ENCODE peak calls at places on chromosomes 6 and 20, in ten cellular contexts. E is cardiac muscle cell, A is psoas muscle, Q is mesenchymal stem cell, I is IMR-90, U is colonic mucosa, X is pancreas, W is adipocyte, F is neural progenitor cell, H is MM.1S. Y is an unnamed sample. For H3K4me1, the result is how much of the 10 kb centered on the place peaks cover.

GRCh38 chr6:29763491-29764289 is 40.5 kb downstream of the HLA-F start:
- DNase-seq in E (peak), A (no peak), Q (no peak), I (peak), U (peak), X (no peak), W (peak), F (no peak), H (no peak), Y (peak)

GRCh38 chr6:51857134-51857533 is 230.3 kb downstream of the PKHD1 start:
- DNase-seq in E (no peak), A (no peak), Q (no peak), I (no peak), U (no peak), X (no peak), W (no peak), F (no peak), H (no peak), Y (no peak)

GRCh38 chr20:25225642-25226432 is 22.0 kb upstream of the PYGB start:
- DNase-seq in E (no peak), A (no peak), Q (no peak), I (no peak), U (no peak), X (no peak), W (no peak), F (no peak), H (no peak), Y (no peak)

GRCh38 chr6:137271245-137272183 is 52.3 kb upstream of the IFNGR1 start:
- DNase-seq in E (peak), A (no peak), Q (peak), I (peak), U (no peak), X (no peak), W (peak), F (peak), H (peak), Y (peak)

GRCh38 chr6:149059557-149059956 is 258.0 kb upstream of the TAB2 start:
- DNase-seq in E (no peak), A (no peak), Q (no peak), I (peak), U (no peak), X (no peak), W (no peak), F (no peak), H (no peak), Y (peak)

GRCh38 chr20:56343861-56344381 is 14.9 kb upstream of the FAM210B start:
- DNase-seq in E (peak), A (no peak), Q (peak), I (peak), U (no peak), X (peak), W (peak), F (peak), H (peak), Y (peak)

GRCh38 chr6:11772109-11772830 is 6.3 kb downstream of the ADTRP start:
- DNase-seq in E (peak), A (no peak), Q (peak), I (peak), U (no peak), X (no peak), W (peak), F (no peak), H (no peak), Y (peak)

GRCh38 chr6:91149914-91150674 is 563.2 kb upstream of the MAP3K7 start:
- DNase-seq in E (peak), A (no peak), Q (peak), I (no peak), U (no peak), X (no peak), W (no peak), F (no peak), H (no peak), Y (peak)

GRCh38 chr6:111478749-111479148 is 4.3 kb downstream of the REV3L start:
- DNase-seq in E (peak), A (no peak), Q (peak), I (peak), U (no peak), X (no peak), W (peak), F (peak), H (peak), Y (peak)

GRCh38 chr6:17466707-17467106 is 73.3 kb downstream of the CAP2 start:
- DNase-seq in E (no peak), A (no peak), Q (no peak), I (peak), U (no peak), X (no peak), W (no peak), F (no peak), H (no peak), Y (peak)

GRCh38 chr6:122969999-122970398 is 26.0 kb upstream of the CLVS2 start:
- DNase-seq in E (no peak), A (no peak), Q (no peak), I (no peak), U (no peak), X (no peak), W (no peak), F (peak), H (no peak), Y (no peak)

GRCh38 chr6:8429821-8430220 is 5.5 kb downstream of the SLC35B3 start:
- DNase-seq in E (no peak), A (no peak), Q (no peak), I (no peak), U (no peak), X (no peak), W (no peak), F (no peak), H (no peak), Y (no peak)

GRCh38 chr20:24816907-24817306 is 132.2 kb upstream of the CST7 start:
- DNase-seq in E (no peak), A (no peak), Q (no peak), I (no peak), U (no peak), X (no peak), W (no peak), F (no peak), H (no peak), Y (no peak)

GRCh38 chr20:1401431-1401907 is 8.6 kb upstream of the FKBP1A start:
- DNase-seq in E (no peak), A (no peak), Q (no peak), I (no peak), U (no peak), X (no peak), W (no peak), F (no peak), H (no peak), Y (no peak)

GRCh38 chr20:1396264-1396663 is 3.4 kb upstream of the FKBP1A start:
- DNase-seq in E (no peak), A (no peak), Q (no peak), I (no peak), U (no peak), X (no peak), W (no peak), F (no peak), H (no peak), Y (no peak)

GRCh38 chr20:1396702-1397101 is 3.8 kb upstream of the FKBP1A start:
- DNase-seq in E (no peak), A (no peak), Q (no peak), I (no peak), U (no peak), X (no peak), W (no peak), F (no peak), H (no peak), Y (no peak)

GRCh38 chr20:1393507-1393882 is 641 bp upstream of the FKBP1A start:
- DNase-seq in E (no peak), A (no peak), Q (no peak), I (no peak), U (no peak), X (no peak), W (no peak), F (no peak), H (no peak), Y (no peak)

DNA sequence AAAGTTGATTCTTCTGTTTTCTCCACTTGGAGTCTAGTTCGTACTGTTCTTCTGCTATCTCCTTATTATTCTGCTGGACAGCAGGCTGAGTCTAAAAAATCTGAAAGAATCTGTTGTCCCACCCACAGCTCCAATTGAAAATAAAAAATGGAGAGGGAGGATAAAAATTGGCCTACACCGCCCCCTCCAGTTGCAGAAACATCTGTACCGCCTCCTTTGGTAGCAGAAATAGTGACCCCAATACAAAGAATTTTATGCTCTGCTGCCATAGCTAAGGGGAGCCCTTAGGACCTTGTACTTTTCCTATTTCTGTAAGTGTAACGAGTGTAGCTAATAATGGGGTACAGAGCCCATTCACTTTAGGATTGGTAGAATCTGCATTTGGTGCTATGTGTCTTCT is 4.9 kb upstream of the FKBP1A start:
- DNase-seq in E (peak), A (no peak), Q (no peak), I (peak), U (no peak), X (no peak), W (no peak), F (no peak), H (no peak), Y (no peak)
- H3K4me3 ChIP-seq in E (no peak), A (no peak), Q (no peak), I (no peak), U (no peak), X (no peak), W (no peak), F (no peak), H (no peak), Y (no peak)

GRCh38 chr6:168365422-168366165 is 46.0 kb upstream of the DACT2 start:
- DNase-seq in E (no peak), A (no peak), Q (no peak), I (no peak), U (no peak), X (no peak), W (no peak), F (no peak), H (no peak), Y (no peak)

GRCh38 chr6:168362276-168362990 is 42.9 kb upstream of the DACT2 start:
- DNase-seq in E (no peak), A (peak), Q (no peak), I (no peak), U (no peak), X (no peak), W (no peak), F (no peak), H (no peak), Y (no peak)

GRCh38 chr6:168364793-168365421 is 45.3 kb upstream of the DACT2 start:
- DNase-seq in E (no peak), A (no peak), Q (no peak), I (no peak), U (no peak), X (no peak), W (no peak), F (no peak), H (no peak), Y (no peak)

GRCh38 chr6:168363302-168363701 is 43.7 kb upstream of the DACT2 start:
- DNase-seq in E (no peak), A (no peak), Q (no peak), I (no peak), U (no peak), X (no peak), W (no peak), F (no peak), H (no peak), Y (no peak)

DNA sequence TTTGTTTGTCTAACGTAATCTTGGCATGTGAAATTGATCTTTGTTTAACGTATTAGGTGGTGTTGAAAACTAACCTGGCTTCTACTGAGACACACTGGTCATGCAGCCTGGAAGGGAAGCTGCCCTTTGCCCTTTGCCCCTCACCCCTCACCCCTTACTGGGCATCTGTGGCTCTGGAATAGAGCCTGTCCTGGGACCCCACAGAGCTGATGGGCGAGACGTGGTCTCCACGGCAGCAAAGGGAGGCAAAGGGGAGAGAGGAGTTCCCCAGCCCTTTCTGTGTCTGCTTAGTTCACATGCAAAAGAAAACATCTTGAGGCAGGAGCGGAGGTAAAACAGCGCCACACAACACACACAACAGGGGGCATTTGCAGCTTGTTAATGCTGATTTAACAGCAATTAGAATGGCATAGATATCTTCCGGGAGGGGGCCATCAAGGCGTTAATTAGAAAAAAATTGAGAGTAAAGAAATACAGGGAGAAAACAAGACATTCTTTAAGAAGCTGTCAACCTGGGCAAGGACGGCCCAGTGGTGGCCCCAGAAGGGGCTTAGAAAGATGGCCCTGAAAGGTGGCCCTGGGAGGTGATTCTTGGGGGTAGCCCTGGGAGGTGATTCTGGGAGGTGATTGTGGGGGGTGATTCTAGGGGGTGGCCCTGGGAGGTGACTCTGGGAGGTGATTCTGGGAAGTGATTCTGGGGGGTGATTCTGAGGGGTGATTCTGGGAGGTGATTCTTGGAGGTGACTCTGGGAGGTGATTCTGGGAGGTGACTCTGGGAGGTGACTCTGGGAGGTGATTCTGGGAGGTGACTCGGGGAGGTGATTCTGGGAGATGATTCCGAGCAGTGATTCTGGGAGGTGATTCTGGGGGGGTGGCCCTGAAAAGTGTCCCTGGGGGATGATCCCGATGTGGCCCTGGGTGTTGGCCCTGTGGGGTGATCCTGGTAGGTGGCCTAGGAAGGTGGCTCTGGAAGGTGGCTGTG is 44.5 kb upstream of the DACT2 start:
- DNase-seq in E (no peak), A (peak), Q (no peak), I (no peak), U (no peak), X (no peak), W (no peak), F (no peak), H (no peak), Y (no peak)
- H3K4me1 ChIP-seq in E (under half), A (under half), Q (under half), I (under half), U (under half), X (under half), W (under half), F (under half), H (under half), Y (under half)

GRCh38 chr6:41935685-41936072 is 5.9 kb downstream of the CCND3 start:
- DNase-seq in E (no peak), A (no peak), Q (no peak), I (no peak), U (no peak), X (no peak), W (no peak), F (no peak), H (no peak), Y (no peak)
- H3K4me3 ChIP-seq in E (no peak), A (no peak), Q (no peak), I (no peak), U (no peak), X (no peak), W (no peak), F (no peak), H (no peak), Y (no peak)

DNA sequence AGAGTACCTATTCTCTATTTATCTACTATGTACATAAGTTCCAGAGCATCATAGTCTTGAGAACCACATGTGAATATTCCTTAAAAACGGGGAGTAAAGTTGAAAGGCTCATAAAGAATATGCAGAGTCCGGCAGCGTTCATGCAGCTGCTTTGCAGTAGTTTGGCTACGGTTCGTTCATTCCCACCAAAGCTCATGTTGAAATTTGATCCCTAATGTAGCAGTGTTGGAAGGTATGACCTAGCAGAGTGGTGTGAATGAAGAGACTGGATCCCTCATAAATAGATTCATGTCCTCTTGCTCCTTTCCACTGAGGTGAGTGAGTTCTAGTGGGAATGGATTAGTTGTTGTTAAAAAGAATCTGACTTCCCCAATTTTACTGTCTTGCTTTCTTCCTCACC is 159.2 kb upstream of the OPRM1 start:
- DNase-seq in E (no peak), A (no peak), Q (no peak), I (no peak), U (no peak), X (no peak), W (no peak), F (no peak), H (no peak), Y (no peak)
- H3K4me1 ChIP-seq in E (under half), A (under half), Q (under half), I (under half), U (under half), X (under half), W (under half), F (under half), H (under half), Y (under half)

GRCh38 chr20:62751551-62752150 is 43.0 kb downstream of the NTSR1 start:
- DNase-seq in E (no peak), A (peak), Q (no peak), I (no peak), U (no peak), X (no peak), W (no peak), F (no peak), H (no peak), Y (no peak)
- H3K4me3 ChIP-seq in E (no peak), A (no peak), Q (no peak), I (no peak), U (no peak), X (no peak), W (no peak), F (no peak), H (no peak), Y (no peak)

Y was measured in fibroblast of lung.